ENCODE peak calls at places on chromosome 19, in seven cellular contexts. E, N, W, T, K, I and S are unnamed samples. For H3K4me1, the result is how much of the 10 kb centered on the place peaks cover.

GRCh38 chr19:54535601-54536000 is 33.0 kb downstream of the LAIR2 start:
- DNase-seq in E (no peak), N (no peak), W (no peak), T (no peak), K (no peak), I (no peak), S (no peak)

GRCh38 chr19:633786-634639 is 676 bp upstream of the POLRMT start:
- DNase-seq in E (no peak), N (no peak), W (peak), T (no peak), K (peak), I (peak), S (no peak)

GRCh38 chr19:5914946-5915781 is 1.1 kb downstream of the CAPS start:
- DNase-seq in E (no peak), N (no peak), W (no peak), T (peak), K (no peak), I (no peak), S (no peak)

GRCh38 chr19:19554074-19555023 is 16.3 kb downstream of the CILP2 start:
- DNase-seq in E (peak), N (no peak), W (peak), T (peak), K (peak), I (peak), S (peak)

GRCh38 chr19:29596885-29597525 is 9.1 kb upstream of the POP4 start:
- DNase-seq in E (peak), N (no peak), W (peak), T (no peak), K (peak), I (peak), S (peak)

GRCh38 chr19:32676186-32676894 is 692 bp downstream of the RGS9BP start:
- DNase-seq in E (no peak), N (peak), W (peak), T (peak), K (no peak), I (peak), S (no peak)

GRCh38 chr19:21130097-21130775 is 11.6 kb upstream of the ZNF431 start:
- DNase-seq in E (no peak), N (no peak), W (no peak), T (no peak), K (no peak), I (no peak), S (no peak)

GRCh38 chr19:35278578-35279284 is 3.6 kb upstream of the HAMP start:
- DNase-seq in E (no peak), N (peak), W (no peak), T (no peak), K (no peak), I (no peak), S (no peak)

DNA sequence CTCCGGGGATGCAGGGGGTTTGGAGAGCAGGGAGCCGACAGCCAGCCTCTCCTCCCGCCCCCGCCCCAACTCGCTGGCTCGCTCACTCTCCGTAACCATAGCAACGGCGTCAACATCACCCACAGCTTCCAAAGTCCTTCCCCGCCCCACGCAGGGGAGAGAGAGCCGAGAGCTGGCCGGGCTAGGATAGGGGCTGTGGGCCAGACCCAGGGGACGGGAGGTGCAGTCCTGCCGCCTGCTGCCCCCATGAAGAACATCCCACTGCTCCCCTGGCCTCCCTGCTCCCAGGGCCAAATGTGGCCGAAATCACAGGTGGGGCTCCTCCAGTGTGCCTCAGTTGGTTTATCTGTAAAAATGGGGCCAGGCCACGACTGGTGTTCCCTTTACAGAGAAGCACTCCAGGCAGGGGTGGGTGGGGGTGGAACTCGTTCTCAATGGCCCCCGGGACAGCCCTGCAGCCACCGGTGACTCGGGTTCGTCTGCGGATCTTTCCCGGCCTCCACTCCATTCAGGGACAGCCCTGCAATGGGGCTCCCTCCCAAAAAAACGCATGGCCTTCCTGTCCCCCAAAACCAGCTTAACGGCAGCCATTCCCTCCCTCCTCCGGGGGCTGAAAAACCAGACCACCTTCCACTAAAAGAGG is 3.1 kb downstream of the KLF16 start:
- DNase-seq in E (peak), N (no peak), W (peak), T (no peak), K (peak), I (peak), S (peak)
- H3K4me1 ChIP-seq in E (under half), N (half or more), W (under half), T (half or more), K (under half), I (half or more), S (under half)

GRCh38 chr19:42246869-42247630 is 4.6 kb upstream of the GSK3A start:
- DNase-seq in E (no peak), N (no peak), W (peak), T (no peak), K (peak), I (no peak), S (no peak)

GRCh38 chr19:42244452-42245220 is 2.2 kb upstream of the GSK3A start:
- DNase-seq in E (peak), N (peak), W (peak), T (peak), K (peak), I (peak), S (peak)

GRCh38 chr19:42248270-42249148 is 6.1 kb upstream of the GSK3A start:
- DNase-seq in E (no peak), N (no peak), W (no peak), T (no peak), K (no peak), I (no peak), S (no peak)

GRCh38 chr19:42247631-42248199 is 5.3 kb upstream of the GSK3A start:
- DNase-seq in E (no peak), N (peak), W (no peak), T (no peak), K (no peak), I (no peak), S (no peak)

GRCh38 chr19:42246143-42246868 is 3.9 kb upstream of the GSK3A start:
- DNase-seq in E (peak), N (peak), W (peak), T (no peak), K (peak), I (peak), S (peak)
- H3K4me1 ChIP-seq in E (under half), N (half or more), W (under half), T (under half), K (under half), I (under half), S (under half)

DNA sequence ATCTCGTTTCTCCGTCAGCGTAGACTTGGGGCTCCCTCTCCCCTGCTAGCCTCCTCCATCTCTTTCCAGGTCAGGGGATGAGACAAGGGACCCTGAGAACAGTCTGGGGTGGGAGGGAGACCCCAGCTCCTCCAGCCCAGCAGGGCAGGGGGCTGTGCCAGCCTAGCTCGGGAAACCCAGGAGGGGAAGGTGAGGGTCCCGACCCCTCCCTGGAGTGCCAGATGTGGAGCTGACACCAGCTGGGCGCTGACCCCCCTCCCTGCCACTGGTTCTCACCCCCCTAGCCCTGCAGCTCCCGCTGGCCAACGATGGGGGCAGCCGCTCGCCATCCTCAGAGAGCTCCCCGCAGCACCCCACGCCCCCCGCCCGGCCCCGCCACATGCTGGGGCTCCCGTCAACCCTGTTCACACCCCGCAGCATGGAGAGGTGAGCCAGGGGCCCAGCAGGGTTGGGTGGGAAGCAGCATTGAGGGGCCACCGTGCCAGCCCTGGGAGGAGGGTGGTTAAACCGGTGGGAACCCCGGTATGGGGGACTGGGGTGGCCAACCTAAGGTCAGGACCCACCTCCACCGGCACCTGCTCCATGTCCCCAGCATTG is 5.1 kb upstream of the TGFBR3L start:
- DNase-seq in E (no peak), N (peak), W (no peak), T (no peak), K (no peak), I (no peak), S (no peak)
- H3K4me1 ChIP-seq in E (under half), N (under half), W (under half), T (under half), K (under half), I (under half), S (under half)

GRCh38 chr19:15374105-15374651 is 5.4 kb downstream of the AKAP8 start:
- DNase-seq in E (no peak), N (no peak), W (no peak), T (peak), K (no peak), I (no peak), S (no peak)
- H3K4me1 ChIP-seq in E (under half), N (under half), W (under half), T (under half), K (under half), I (under half), S (under half)

DNA sequence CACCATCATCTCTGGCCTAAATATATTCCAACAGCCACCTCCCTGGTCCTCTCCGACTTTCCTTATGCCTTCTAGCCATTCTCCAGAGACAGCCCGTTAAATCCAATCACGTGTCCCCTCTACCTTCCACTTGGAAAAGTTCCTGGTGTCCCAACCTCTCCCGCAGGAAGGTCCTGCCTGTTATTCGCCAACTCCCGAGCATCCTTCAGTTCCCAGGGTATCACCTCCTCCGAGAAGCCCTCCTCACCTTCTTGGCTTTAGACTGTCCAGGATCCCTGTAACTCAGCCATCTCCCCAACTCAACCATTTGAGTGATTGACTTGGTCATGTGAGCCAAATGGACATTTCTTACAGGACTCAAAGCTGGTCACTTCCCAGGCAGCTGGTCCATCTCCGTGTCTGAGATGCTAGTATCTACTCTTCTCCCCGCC is 28.1 kb upstream of the NANOS3 start:
- DNase-seq in E (no peak), N (no peak), W (no peak), T (no peak), K (no peak), I (no peak), S (no peak)
- H3K4me1 ChIP-seq in E (under half), N (under half), W (half or more), T (half or more), K (under half), I (under half), S (under half)

DNA sequence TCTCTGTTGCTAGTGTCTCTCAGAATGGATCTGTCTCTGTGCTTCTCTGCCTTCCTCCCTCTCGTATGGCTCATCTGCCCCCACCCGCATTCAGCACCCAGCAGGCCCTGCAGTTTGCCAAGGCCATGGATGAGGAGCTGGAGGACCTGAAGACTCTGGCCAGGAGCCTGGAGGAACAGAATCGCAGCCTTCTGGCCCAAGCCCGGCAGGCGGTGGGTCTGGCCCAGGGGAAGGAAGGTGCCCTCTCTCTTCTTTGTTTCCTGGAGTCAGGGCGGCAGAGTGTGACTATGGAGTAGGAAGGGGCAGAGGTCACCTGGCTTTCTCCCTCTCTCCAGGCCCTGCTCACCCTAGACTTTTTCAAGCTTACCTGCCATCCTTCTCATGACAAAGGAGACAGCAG is 10.9 kb downstream of the KASH5 start:
- DNase-seq in E (no peak), N (no peak), W (no peak), T (peak), K (no peak), I (no peak), S (no peak)
- H3K4me1 ChIP-seq in E (under half), N (under half), W (under half), T (under half), K (under half), I (under half), S (under half)

GRCh38 chr19:13069415-13070369 is 33.0 kb downstream of the LYL1 start:
- DNase-seq in E (no peak), N (no peak), W (no peak), T (no peak), K (no peak), I (no peak), S (no peak)
- H3K4me1 ChIP-seq in E (under half), N (under half), W (under half), T (under half), K (under half), I (under half), S (under half)

GRCh38 chr19:2149980-2150793 is 1.2 kb downstream of the AP3D1 start:
- DNase-seq in E (no peak), N (no peak), W (peak), T (no peak), K (peak), I (peak), S (peak)

GRCh38 chr19:2148482-2149135 is 2.8 kb downstream of the AP3D1 start:
- DNase-seq in E (no peak), N (no peak), W (no peak), T (no peak), K (no peak), I (no peak), S (no peak)

GRCh38 chr19:2154587-2155075 is 3.3 kb upstream of the AP3D1 start:
- DNase-seq in E (peak), N (no peak), W (peak), T (no peak), K (peak), I (no peak), S (peak)

GRCh38 chr19:2151339-2152229 is at the start of gene AP3D1:
- DNase-seq in E (peak), N (peak), W (peak), T (peak), K (peak), I (peak), S (peak)

GRCh38 chr19:2150794-2151338 is 500 bp downstream of the AP3D1 start:
- DNase-seq in E (no peak), N (peak), W (no peak), T (peak), K (no peak), I (peak), S (peak)
- H3K4me1 ChIP-seq in E (under half), N (under half), W (under half), T (half or more), K (under half), I (under half), S (under half)

GRCh38 chr19:33705860-33706259 is 84.1 kb downstream of the CHST8 start:
- DNase-seq in E (no peak), N (no peak), W (no peak), T (no peak), K (no peak), I (no peak), S (no peak)
- H3K4me1 ChIP-seq in E (under half), N (under half), W (under half), T (under half), K (under half), I (under half), S (under half)

GRCh38 chr19:13027557-13027956 is 32.3 kb downstream of the NFIX start:
- DNase-seq in E (no peak), N (no peak), W (peak), T (peak), K (no peak), I (no peak), S (no peak)
- H3K4me1 ChIP-seq in E (under half), N (under half), W (half or more), T (half or more), K (under half), I (under half), S (half or more)